ENCODE peak calls at places on chromosomes 3 and 15, in six cellular contexts. M is kidney, B is foreskin fibroblast, W is neural crest cell, Y is progenitor cell of endocrine pancreas, L is bronchial epithelial cell. G is an unnamed sample.
A peak's percentile ranks its signal among the peaks of the same experiment; 100 is the strongest.

GRCh38 chr15:36590838-36591237 is 11.4 kb downstream of the CDIN1 start:
- DNase-seq in M (no peak), Y (no peak), B (no peak), L (peak; percentile 82), W (no peak), G (no peak)

GRCh38 chr15:40982855-40983254 is 29.6 kb downstream of the CHAC1 start:
- DNase-seq in M (no peak), W (no peak), Y (no peak), L (no peak), B (peak; percentile 67), G (no peak)

GRCh38 chr3:21328982-21329381 is 422.0 kb downstream of the ZNF385D start:
- DNase-seq in W (no peak), M (no peak), Y (no peak), L (no peak), B (no peak), G (no peak)

GRCh38 chr15:28098360-28098765 is 752 bp downstream of the OCA2 start:
- DNase-seq in B (no peak), L (no peak), W (no peak), Y (no peak), M (peak; percentile 60), G (no peak)

GRCh38 chr3:122944671-122945151 is 82.9 kb downstream of the SEMA5B start:
- DNase-seq in L (peak; percentile 52), B (no peak), Y (no peak), M (peak; percentile 56), W (no peak), G (no peak)

GRCh38 chr3:16058511-16058910 is 116.0 kb upstream of the GALNT15 start:
- DNase-seq in L (peak; percentile 39), M (no peak), B (no peak), W (no peak), Y (no peak), G (no peak)

GRCh38 chr3:25664066-25664809 is 469 bp downstream of the TOP2B start:
- DNase-seq in Y (peak; percentile 49), B (peak; percentile 47), W (peak; percentile 57), M (peak; percentile 91), L (no peak), G (peak; percentile 77)

GRCh38 chr15:96448923-96449322 is 118.4 kb downstream of the NR2F2 start:
- DNase-seq in B (no peak), Y (no peak), M (no peak), W (no peak), L (no peak), G (no peak)

GRCh38 chr3:126543457-126544090 is 15.2 kb downstream of the C3orf22 start:
- DNase-seq in M (peak; percentile 40), W (no peak), B (no peak), Y (no peak), L (no peak), G (no peak)

GRCh38 chr3:178629430-178630178 is 93.4 kb downstream of the KCNMB2 start:
- DNase-seq in B (no peak), W (no peak), Y (no peak), L (peak; percentile 10), M (no peak), G (no peak)

GRCh38 chr3:128297401-128298138 is 144.3 kb downstream of the EEFSEC start:
- DNase-seq in B (peak; percentile 34), W (no peak), M (no peak), Y (no peak), L (peak; percentile 42), G (no peak)

GRCh38 chr3:171225698-171226097 is 199.2 kb upstream of the SLC2A2 start:
- DNase-seq in B (peak; percentile 12), W (no peak), L (no peak), Y (no peak), M (no peak), G (no peak)

GRCh38 chr15:98914626-98915025 is 93.0 kb downstream of the PGPEP1L start:
- DNase-seq in M (no peak), W (no peak), B (peak; percentile 91), L (peak; percentile 93), Y (no peak), G (no peak)

GRCh38 chr15:29969587-29970401 is 113.0 kb upstream of the GOLGA8J start:
- DNase-seq in M (no peak), Y (no peak), L (no peak), W (no peak), B (no peak), G (no peak)

GRCh38 chr3:149324332-149324731 is 9.1 kb downstream of the TM4SF18 start:
- DNase-seq in Y (no peak), B (no peak), M (no peak), W (no peak), L (no peak), G (no peak)

GRCh38 chr3:143280984-143281383 is 161.4 kb downstream of the CHST2 start:
- DNase-seq in Y (no peak), L (no peak), B (peak; percentile 38), M (no peak), W (no peak), G (no peak)

GRCh38 chr3:33758874-33759273 is 39.6 kb upstream of the PDCD6IP start:
- DNase-seq in W (no peak), M (no peak), L (peak; percentile 30), B (peak; percentile 37), Y (no peak), G (no peak)

GRCh38 chr3:63462732-63463131 is 184.6 kb downstream of the SYNPR start:
- DNase-seq in M (no peak), W (no peak), L (no peak), Y (no peak), B (no peak), G (no peak)

GRCh38 chr3:39605837-39606236 is 138.4 kb downstream of the MOBP start:
- DNase-seq in M (no peak), L (no peak), Y (no peak), W (no peak), B (no peak), G (no peak)

GRCh38 chr3:54713455-54713854 is 214.4 kb downstream of the LRTM1 start:
- DNase-seq in Y (no peak), M (no peak), B (no peak), L (no peak), W (no peak), G (no peak)

GRCh38 chr15:26260517-26261133 is 397.5 kb upstream of the ATP10A start:
- DNase-seq in Y (no peak), L (no peak), W (peak; percentile 50), B (no peak), M (no peak), G (no peak)

GRCh38 chr15:63892794-63893441 is 59.2 kb upstream of the HERC1 start:
- DNase-seq in B (no peak), Y (no peak), L (no peak), M (peak; percentile 71), W (no peak), G (no peak)

GRCh38 chr3:195236801-195237570 is 34.0 kb downstream of the XXYLT1 start:
- DNase-seq in Y (no peak), W (no peak), B (no peak), M (no peak), L (no peak), G (peak; percentile 2)

GRCh38 chr3:195238626-195239118 is 32.3 kb downstream of the XXYLT1 start:
- DNase-seq in B (peak; percentile 60), L (no peak), W (no peak), M (peak; percentile 80), Y (no peak), G (peak; percentile 24)

GRCh38 chr3:195239121-195239520 is 31.8 kb downstream of the XXYLT1 start:
- DNase-seq in B (no peak), W (no peak), L (no peak), M (no peak), Y (no peak), G (no peak)

GRCh38 chr3:195236076-195236798 is 34.7 kb downstream of the XXYLT1 start:
- DNase-seq in M (no peak), W (no peak), Y (no peak), B (no peak), L (no peak), G (peak; percentile 1)

DNA sequence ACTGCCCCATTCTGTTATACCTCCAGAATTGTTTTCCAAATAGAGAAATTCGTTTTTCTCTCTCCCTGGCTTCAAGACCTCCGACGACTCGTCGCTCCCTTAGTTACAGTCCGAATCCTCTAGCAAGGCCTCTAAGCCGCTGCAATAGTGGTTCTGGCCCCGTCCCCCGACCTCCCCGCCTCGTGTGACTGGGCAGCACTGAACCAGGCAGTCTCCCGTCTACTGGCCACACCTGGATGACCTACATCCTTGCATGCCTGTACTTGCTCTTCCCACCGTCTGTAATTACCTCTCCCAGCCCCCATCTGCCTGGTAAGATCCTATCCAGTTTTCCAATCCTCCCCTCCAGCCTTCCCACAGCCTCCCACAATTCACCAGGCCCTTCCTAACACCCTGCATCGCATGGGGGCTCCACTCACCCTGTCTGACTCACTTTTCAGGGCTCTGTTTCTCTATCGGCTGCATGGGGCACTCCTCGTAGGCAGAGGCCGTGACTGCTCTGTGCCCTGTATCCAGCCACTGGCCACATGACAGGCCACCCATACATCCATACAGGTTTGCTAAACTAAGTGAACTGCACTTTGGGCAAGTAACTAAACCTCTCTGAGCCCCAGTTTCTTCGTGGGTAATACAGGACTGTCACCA is 32.9 kb downstream of the XXYLT1 start:
- DNase-seq in M (no peak), B (no peak), W (no peak), Y (no peak), L (peak; percentile 53), G (no peak)
- TF ChIP-seq CTCF in M (no peak), B (no peak), W (no peak), Y (no peak), L (no peak), G (no peak)

GRCh38 chr3:186653984-186654383 is 11.8 kb upstream of the HRG start:
- DNase-seq in B (no peak), Y (no peak), W (peak; percentile 26), M (no peak), L (no peak), G (no peak)
- TF ChIP-seq CTCF in B (no peak), Y (peak; percentile 17), W (peak; percentile 37), M (no peak), L (no peak), G (no peak)

DNA sequence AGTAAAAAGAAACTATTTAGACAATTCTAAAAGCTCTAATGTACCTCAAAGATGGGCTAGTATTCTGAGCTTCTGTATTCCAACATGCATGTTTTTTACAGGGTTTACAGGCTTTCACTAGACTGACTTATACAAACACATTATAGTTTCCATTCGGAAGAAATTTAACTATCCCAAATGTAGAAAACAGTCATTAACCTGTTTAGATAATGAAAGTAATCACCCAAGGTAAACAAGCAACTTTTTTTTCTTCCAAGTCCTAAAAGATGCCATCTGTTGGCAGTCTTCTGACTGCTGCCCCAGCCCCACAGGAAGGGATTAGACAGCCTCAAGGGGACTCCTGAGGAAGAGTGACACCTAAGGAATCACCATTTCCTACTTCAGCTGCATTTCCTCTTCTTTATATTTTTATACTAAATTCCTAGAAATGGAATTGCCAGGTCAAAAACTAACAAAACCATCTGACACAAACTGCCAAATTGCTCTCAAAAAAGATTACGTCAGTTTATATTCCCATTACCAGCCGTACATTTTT is 25.5 kb downstream of the SIN3A start:
- DNase-seq in M (no peak), W (no peak), Y (no peak), B (no peak), L (no peak), G (no peak)
- TF ChIP-seq CTCF in M (no peak), W (no peak), Y (no peak), B (no peak), L (no peak), G (no peak)

GRCh38 chr15:80173022-80173759 is 20.4 kb downstream of the FAH start:
- DNase-seq in Y (peak; percentile 61), M (no peak), B (no peak), W (peak; percentile 62), L (peak; percentile 65), G (peak; percentile 53)
- TF ChIP-seq CTCF in Y (peak; percentile 79), M (peak; percentile 82), B (peak; percentile 66), W (peak; percentile 77), L (peak; percentile 90), G (peak; percentile 73)

GRCh38 chr15:89776274-89777072 is at the start of gene MESP2:
- DNase-seq in Y (peak; percentile 86), L (peak; percentile 49), W (peak; percentile 78), B (peak; percentile 63), M (peak; percentile 95), G (peak; percentile 91)
- TF ChIP-seq CTCF in Y (peak; percentile 65), L (no peak), W (peak; percentile 63), B (peak; percentile 32), M (no peak), G (no peak)